ENCODE peak calls at places on chromosome 12, in seven cellular contexts. S, X, H, G, Z, L and I are unnamed samples.
A peak's percentile ranks its signal among the peaks of the same experiment; 100 is the strongest.

GRCh38 chr12:120466560-120467315 is 2.8 kb downstream of the SRSF9 start:
- DNase-seq in S (peak; percentile 72), X (peak; percentile 45), H (no peak), G (peak; percentile 52), Z (peak; percentile 60), L (peak; percentile 73), I (peak; percentile 66)

GRCh38 chr12:113949321-113950305 is 16.5 kb downstream of the RBM19 start:
- DNase-seq in S (no peak), X (no peak), H (no peak), G (no peak), Z (no peak), L (no peak), I (no peak)

GRCh38 chr12:50282581-50283229 is 615 bp downstream of the LIMA1 start:
- DNase-seq in S (no peak), X (peak; percentile 77), H (no peak), G (peak; percentile 46), Z (no peak), L (peak; percentile 46), I (no peak)

GRCh38 chr12:50313256-50313931 is 30.1 kb upstream of the LIMA1 start:
- DNase-seq in S (no peak), X (no peak), H (no peak), G (no peak), Z (peak; percentile 11), L (no peak), I (no peak)

GRCh38 chr12:46627686-46628085 is 198.1 kb downstream of the SLC38A4 start:
- DNase-seq in S (no peak), X (peak; percentile 61), H (no peak), G (no peak), Z (no peak), L (peak; percentile 59), I (peak; percentile 61)

GRCh38 chr12:25716842-25717241 is 163.8 kb upstream of the LMNTD1 start:
- DNase-seq in S (no peak), X (no peak), H (no peak), G (no peak), Z (no peak), L (no peak), I (no peak)

GRCh38 chr12:13049816-13050215 is 5.6 kb downstream of the FAM234B start:
- DNase-seq in S (no peak), X (peak; percentile 65), H (no peak), G (peak; percentile 6), Z (no peak), L (no peak), I (peak; percentile 62)

GRCh38 chr12:4069046-4070010 is 196.1 kb upstream of the PARP11 start:
- DNase-seq in S (no peak), X (no peak), H (no peak), G (no peak), Z (no peak), L (peak; percentile 78), I (peak; percentile 12)

GRCh38 chr12:83827193-83827592 is 1085.4 kb downstream of the SLC6A15 start:
- DNase-seq in S (no peak), X (no peak), H (no peak), G (no peak), Z (no peak), L (no peak), I (no peak)

GRCh38 chr12:103626498-103626897 is 39.4 kb downstream of the STAB2 start:
- DNase-seq in S (peak; percentile 49), X (peak; percentile 51), H (peak; percentile 8), G (peak; percentile 35), Z (no peak), L (no peak), I (peak; percentile 59)

GRCh38 chr12:120618954-120619615 is 21.3 kb upstream of the CABP1 start:
- DNase-seq in S (no peak), X (no peak), H (no peak), G (no peak), Z (no peak), L (no peak), I (no peak)

GRCh38 chr12:75954076-75954475 is 77.5 kb downstream of the PHLDA1 start:
- DNase-seq in S (no peak), X (peak; percentile 97), H (no peak), G (peak; percentile 99), Z (no peak), L (peak; percentile 96), I (peak; percentile 94)

GRCh38 chr12:161823-162222 is 52.1 kb downstream of the SLC6A12 start:
- DNase-seq in S (no peak), X (no peak), H (no peak), G (no peak), Z (no peak), L (no peak), I (no peak)

GRCh38 chr12:110301065-110301806 is 20.2 kb downstream of the ATP2A2 start:
- DNase-seq in S (no peak), X (no peak), H (no peak), G (no peak), Z (no peak), L (no peak), I (no peak)

GRCh38 chr12:89383235-89384049 is 31.1 kb upstream of the DUSP6 start:
- DNase-seq in S (no peak), X (peak; percentile 47), H (no peak), G (peak; percentile 44), Z (no peak), L (peak; percentile 82), I (no peak)

GRCh38 chr12:48034835-48035805 is 30.8 kb upstream of the COL2A1 start:
- DNase-seq in S (no peak), X (no peak), H (no peak), G (no peak), Z (no peak), L (no peak), I (no peak)

GRCh38 chr12:48039151-48039550 is 34.9 kb upstream of the COL2A1 start:
- DNase-seq in S (no peak), X (no peak), H (no peak), G (no peak), Z (no peak), L (no peak), I (no peak)

GRCh38 chr12:48038085-48038484 is 33.8 kb upstream of the COL2A1 start:
- DNase-seq in S (no peak), X (no peak), H (no peak), G (no peak), Z (no peak), L (no peak), I (no peak)

GRCh38 chr12:48036818-48037217 is 32.5 kb upstream of the COL2A1 start:
- DNase-seq in S (no peak), X (no peak), H (no peak), G (no peak), Z (no peak), L (no peak), I (no peak)

DNA sequence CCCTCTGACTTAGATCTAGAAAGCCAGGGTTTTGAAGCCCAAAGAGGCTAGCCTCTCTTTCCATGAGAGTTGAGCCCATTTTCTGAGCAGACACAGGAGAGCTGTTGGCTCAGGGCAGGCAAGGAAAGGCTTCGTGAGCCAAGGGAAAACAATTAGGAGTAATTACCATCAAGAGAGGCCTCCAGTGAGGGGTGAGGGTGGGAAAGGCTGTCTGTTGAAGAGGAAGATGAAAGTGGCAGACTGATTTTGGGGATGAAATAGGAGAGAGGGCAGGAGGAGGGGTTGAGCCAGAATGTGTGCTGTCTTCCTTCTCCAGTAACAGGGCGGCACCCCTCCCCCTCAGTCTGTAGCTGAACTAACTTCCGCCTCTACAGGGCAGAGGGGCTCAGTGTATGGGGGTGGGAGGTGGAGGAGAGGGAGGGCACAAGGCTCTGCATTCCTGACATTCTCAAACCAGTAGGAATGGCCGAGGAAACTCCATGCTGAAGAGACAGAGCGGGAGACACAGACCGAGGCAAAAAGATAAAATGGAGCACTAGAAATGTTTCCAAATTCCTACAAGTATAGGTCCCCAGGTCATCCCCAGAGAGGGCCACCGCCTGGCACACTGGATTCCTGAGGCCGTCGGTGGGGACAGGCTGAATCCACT is 33.1 kb upstream of the COL2A1 start:
- DNase-seq in S (peak; percentile 97), X (peak; percentile 39), H (peak; percentile 88), G (peak; percentile 22), Z (peak; percentile 84), L (no peak), I (peak; percentile 99)
- H3K9ac ChIP-seq in S (no peak overlapping the region), X (no peak overlapping the region), H (no peak overlapping the region), G (no peak overlapping the region), Z (peak overlapping the region; percentile 22), L (no peak overlapping the region), I (peak overlapping the region; percentile 33)

GRCh38 chr12:70592664-70593063 is 44.6 kb downstream of the PTPRB start:
- DNase-seq in S (no peak), X (no peak), H (no peak), G (no peak), Z (no peak), L (no peak), I (no peak)

GRCh38 chr12:70603044-70603443 is 34.2 kb downstream of the PTPRB start:
- DNase-seq in S (no peak), X (peak; percentile 81), H (no peak), G (no peak), Z (no peak), L (peak; percentile 18), I (no peak)

DNA sequence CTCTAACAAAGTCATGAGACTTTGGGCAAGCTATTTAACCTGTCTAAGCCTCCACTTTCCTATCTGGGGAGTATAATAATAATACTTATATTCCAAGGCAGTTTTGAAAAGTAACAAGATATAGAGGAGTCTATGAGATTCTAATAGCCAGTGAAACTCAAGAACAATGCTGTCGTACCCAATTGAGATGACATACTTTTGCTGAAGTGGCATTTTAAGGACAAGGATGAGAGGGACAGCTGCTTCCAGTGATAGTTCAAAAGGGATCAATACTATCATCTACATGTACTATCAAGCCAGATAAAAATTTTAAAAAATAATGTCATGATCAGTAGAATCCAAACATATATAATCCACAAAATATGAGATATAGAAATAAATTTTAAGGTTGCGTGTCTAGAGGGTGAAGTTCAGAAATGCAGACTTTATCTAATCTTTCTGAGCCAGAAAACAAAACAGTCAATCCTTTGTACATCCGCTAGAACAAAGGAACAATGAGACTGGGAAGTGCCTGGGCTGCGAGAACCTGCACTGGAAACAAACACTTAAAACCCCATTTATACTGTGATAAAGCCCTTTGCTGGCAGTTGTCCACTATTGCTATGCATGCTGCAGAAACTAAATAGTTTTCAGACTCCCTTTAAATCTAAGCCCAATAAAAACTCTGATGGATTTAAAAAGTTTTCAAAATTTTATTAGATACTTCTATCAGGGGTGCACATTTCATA is 38.6 kb downstream of the PTPRB start:
- DNase-seq in S (no peak), X (no peak), H (no peak), G (no peak), Z (no peak), L (no peak), I (no peak)
- H3K18ac ChIP-seq in S (no peak overlapping the region), X (no peak overlapping the region), H (no peak overlapping the region), G (no peak overlapping the region), Z (no peak overlapping the region), L (no peak overlapping the region), I (no peak overlapping the region)

DNA sequence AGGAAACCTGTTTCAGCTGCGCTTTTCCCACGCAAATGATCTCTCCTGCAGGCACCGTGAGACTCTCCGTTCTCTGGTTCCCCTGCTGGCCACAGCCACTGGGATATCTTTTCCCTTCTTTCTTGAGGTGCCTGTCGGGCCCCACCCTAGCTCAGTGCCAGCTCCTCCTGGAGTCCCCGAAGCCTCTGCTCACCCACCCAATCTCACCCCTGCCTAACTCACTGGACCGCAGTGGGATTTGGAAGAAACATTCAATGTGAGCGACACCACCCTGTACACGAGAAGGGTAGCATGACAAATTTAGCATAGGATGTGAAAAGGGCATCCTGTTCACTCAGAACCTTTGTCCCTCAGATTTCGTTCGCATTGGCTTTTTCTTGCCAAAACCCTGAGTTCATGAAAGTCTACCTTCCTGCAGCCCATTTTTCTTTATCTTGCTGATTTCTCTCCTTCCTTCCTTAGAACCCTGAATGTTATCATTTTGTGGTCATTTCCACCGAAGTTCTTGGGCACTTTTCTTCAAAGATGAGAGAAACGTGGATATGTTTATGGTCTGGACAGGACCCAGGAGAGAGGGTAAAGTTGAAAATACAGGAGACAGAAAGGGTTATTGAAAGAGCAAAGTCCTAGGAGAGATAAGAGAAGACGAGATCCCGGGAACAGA is 63.6 kb upstream of the ELK3 start:
- DNase-seq in S (no peak), X (no peak), H (no peak), G (no peak), Z (no peak), L (no peak), I (no peak)
- H3K4ac ChIP-seq in S (no peak overlapping the region), X (no peak overlapping the region), H (no peak overlapping the region), G (no peak overlapping the region), Z (no peak overlapping the region), L (no peak overlapping the region), I (no peak overlapping the region)

GRCh38 chr12:127438512-127439244 is 828.3 kb upstream of the TMEM132C start:
- DNase-seq in S (no peak), X (no peak), H (no peak), G (no peak), Z (no peak), L (no peak), I (no peak)
- H3K9ac ChIP-seq in S (no peak overlapping the region), X (no peak overlapping the region), H (no peak overlapping the region), G (no peak overlapping the region), Z (no peak overlapping the region), L (no peak overlapping the region), I (no peak overlapping the region)